ENCODE peak calls at places on chromosomes 11 and 22, in four cellular contexts. X is upper lobe of right lung, H is neural progenitor cell, B is nephron progenitor cell. P is an unnamed sample.

GRCh38 chr11:119592642-119593041 is 136.4 kb downstream of the NECTIN1 start:
- DNase-seq in X (no peak), H (no peak), B (no peak), P (no peak)

GRCh38 chr11:119361056-119361787 is 14.7 kb upstream of the MFRP start:
- DNase-seq in X (peak), H (peak), B (peak), P (no peak)

GRCh38 chr22:30821381-30821780 is 126.7 kb downstream of the OSBP2 start:
- DNase-seq in X (peak), H (no peak), B (no peak), P (no peak)

GRCh38 chr11:12531681-12532080 is 142.5 kb upstream of the TEAD1 start:
- DNase-seq in X (no peak), H (no peak), B (no peak), P (no peak)

GRCh38 chr11:19890308-19890707 is 177.7 kb downstream of the NAV2 start:
- DNase-seq in X (no peak), H (no peak), B (no peak), P (no peak)

GRCh38 chr11:103625624-103625965 is 410.8 kb upstream of the DDI1 start:
- DNase-seq in X (no peak), H (no peak), B (no peak), P (no peak)

GRCh38 chr22:17870408-17870807 is 96.1 kb upstream of the BID start:
- DNase-seq in X (no peak), H (no peak), B (no peak), P (no peak)

GRCh38 chr11:70443043-70444030 is 45.0 kb downstream of the CTTN start:
- DNase-seq in X (peak), H (no peak), B (no peak), P (no peak)

GRCh38 chr11:816433-816779 is 2.3 kb upstream of the PNPLA2 start:
- DNase-seq in X (no peak), H (no peak), B (no peak), P (no peak)

GRCh38 chr22:35131423-35132050 is 65.6 kb downstream of the ISX start:
- DNase-seq in X (no peak), H (no peak), B (no peak), P (no peak)

GRCh38 chr11:96204721-96205459 is 138.1 kb downstream of the MAML2 start:
- DNase-seq in X (no peak), H (no peak), B (no peak), P (no peak)

GRCh38 chr11:2804189-2804588 is 81.4 kb downstream of the CDKN1C start:
- DNase-seq in X (peak), H (no peak), B (no peak), P (no peak)

DNA sequence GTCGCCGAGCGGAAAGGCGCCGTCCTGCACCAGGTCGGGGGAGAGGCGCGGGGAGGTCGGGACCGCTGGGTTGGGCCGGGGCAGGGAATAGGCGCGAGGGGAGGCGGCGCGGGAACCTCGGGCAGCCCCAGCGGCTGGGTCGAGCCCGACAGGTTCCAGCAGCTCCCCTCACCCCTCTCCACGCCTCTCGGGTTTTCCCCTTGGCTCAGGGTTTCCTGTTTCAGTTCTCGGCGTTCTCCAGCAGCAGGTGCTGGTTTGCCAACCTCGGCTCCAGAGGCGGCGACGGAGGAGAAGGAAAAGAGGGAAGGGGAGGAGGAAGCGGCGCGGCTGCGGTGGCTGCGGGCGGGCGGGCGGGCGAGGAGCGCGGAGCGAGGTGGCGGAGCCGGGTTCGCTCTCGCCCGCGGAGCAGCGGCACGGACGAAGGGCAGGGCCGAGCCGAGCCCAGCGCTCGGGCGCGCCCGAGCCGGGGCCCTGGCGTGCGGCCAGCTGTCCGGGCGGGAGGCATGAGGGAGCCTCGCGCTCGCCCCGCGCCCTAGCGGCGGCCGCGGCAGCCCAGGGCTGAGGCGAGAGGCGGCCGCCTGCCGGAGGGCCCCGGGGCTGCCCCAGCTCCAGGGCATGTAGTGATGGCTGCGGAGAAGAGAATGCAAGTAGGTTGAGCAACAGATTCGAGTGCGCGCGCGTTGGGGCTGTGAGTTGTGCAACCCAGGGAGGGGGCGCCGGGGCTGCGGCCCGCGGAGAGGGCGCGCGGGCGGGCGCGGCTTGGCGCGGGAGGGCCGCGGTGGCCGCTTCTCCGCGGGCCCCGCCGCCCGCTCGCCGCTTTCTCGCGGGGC is at the start of gene ZC3H12C:
- DNase-seq in X (peak), H (peak), B (peak), P (peak)
- TF ChIP-seq CTCF in X (peak), H (peak), B (no peak), P (peak)

GRCh38 chr11:133476570-133477262 is 55.6 kb downstream of the OPCML start:
- DNase-seq in X (no peak), H (peak), B (no peak), P (no peak)
- TF ChIP-seq CTCF in X (no peak), H (peak), B (no peak), P (no peak)

GRCh38 chr11:121323208-121323607 is 30.6 kb downstream of the SC5D start:
- DNase-seq in X (no peak), H (peak), B (no peak), P (no peak)
- TF ChIP-seq CTCF in X (no peak), H (peak), B (no peak), P (no peak)

GRCh38 chr11:61481806-61482205 is 26.7 kb upstream of the LRRC10B start:
- DNase-seq in X (no peak), H (no peak), B (peak), P (no peak)
- TF ChIP-seq CTCF in X (no peak), H (no peak), B (no peak), P (no peak)

GRCh38 chr11:77524539-77524938 is 50.6 kb upstream of the PAK1 start:
- DNase-seq in X (no peak), H (no peak), B (no peak), P (no peak)
- TF ChIP-seq CTCF in X (no peak), H (no peak), B (no peak), P (no peak)

GRCh38 chr11:101288392-101288791 is 158.8 kb upstream of the PGR start:
- DNase-seq in X (no peak), H (no peak), B (no peak), P (no peak)
- TF ChIP-seq CTCF in X (no peak), H (peak), B (no peak), P (no peak)

GRCh38 chr22:39318507-39319283 is 728 bp downstream of the RPL3 start:
- DNase-seq in X (no peak), H (peak), B (no peak), P (no peak)

GRCh38 chr22:39317084-39317755 is 2.2 kb downstream of the RPL3 start:
- DNase-seq in X (no peak), H (no peak), B (no peak), P (no peak)

GRCh38 chr22:39317756-39318506 is 1.5 kb downstream of the RPL3 start:
- DNase-seq in X (no peak), H (no peak), B (no peak), P (no peak)

GRCh38 chr22:39315389-39315788 is 4.0 kb downstream of the RPL3 start:
- DNase-seq in X (no peak), H (no peak), B (no peak), P (no peak)

GRCh38 chr22:39316440-39317083 is 2.9 kb downstream of the RPL3 start:
- DNase-seq in X (peak), H (peak), B (peak), P (peak)
- TF ChIP-seq CTCF in X (peak), H (peak), B (peak), P (peak)

GRCh38 chr11:64178203-64178602 is 7.8 kb upstream of the STIP1 start:
- DNase-seq in X (no peak), H (no peak), B (no peak), P (no peak)

GRCh38 chr11:64179221-64179620 is 6.8 kb upstream of the STIP1 start:
- DNase-seq in X (no peak), H (no peak), B (no peak), P (no peak)

GRCh38 chr11:64180871-64181270 is 5.1 kb upstream of the STIP1 start:
- DNase-seq in X (no peak), H (no peak), B (no peak), P (no peak)

GRCh38 chr11:64183890-64184289 is 2.1 kb upstream of the STIP1 start:
- DNase-seq in X (no peak), H (no peak), B (no peak), P (no peak)

GRCh38 chr11:64181506-64182411 is 4.2 kb upstream of the STIP1 start:
- DNase-seq in X (peak), H (peak), B (peak), P (peak)
- TF ChIP-seq CTCF in X (no peak), H (no peak), B (no peak), P (no peak)

DNA sequence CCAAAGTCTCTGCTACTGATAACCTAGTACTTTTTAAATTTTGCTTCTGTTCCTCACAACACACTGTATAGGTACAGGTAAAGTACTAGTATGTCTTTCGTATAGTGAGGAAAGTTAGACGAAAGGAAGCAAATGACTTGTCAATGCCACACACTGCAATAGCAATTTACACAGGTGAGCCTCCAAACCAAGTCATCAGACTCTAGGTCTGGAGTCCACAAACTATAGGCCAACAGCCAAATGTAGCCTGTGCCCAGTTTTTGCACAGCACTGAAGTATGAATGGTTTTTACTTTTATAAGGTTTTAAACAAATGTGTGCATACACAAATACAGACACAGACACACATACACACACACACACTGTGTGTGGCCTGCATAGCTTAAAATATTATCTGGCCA is 28.1 kb downstream of the ALG8 start:
- DNase-seq in X (no peak), H (no peak), B (no peak), P (no peak)
- TF ChIP-seq CTCF in X (no peak), H (no peak), B (no peak), P (no peak)

GRCh38 chr11:110434952-110435779 is 5.4 kb downstream of the FDX1 start:
- DNase-seq in X (no peak), H (no peak), B (no peak), P (no peak)
- TF ChIP-seq CTCF in X (peak), H (peak), B (no peak), P (peak)